ENCODE peak calls at places on chromosomes 1 and 21, in five cellular contexts. Z, Y, T, L and H are unnamed samples.

GRCh38 chr1:23720256-23720995 is 22.8 kb upstream of the ELOA start:
- DNase-seq in Z (peak; percentile 43), Y (no peak), T (no peak), L (no peak), H (no peak)

GRCh38 chr1:230495891-230496385 is 69.8 kb upstream of the PGBD5 start:
- DNase-seq in Z (no peak), Y (no peak), T (no peak), L (peak; percentile 21), H (no peak)

GRCh38 chr1:99986656-99987225 is 16.9 kb downstream of the SLC35A3 start:
- DNase-seq in Z (no peak), Y (no peak), T (no peak), L (peak; percentile 12), H (no peak)

GRCh38 chr21:31198575-31198974 is 145.5 kb downstream of the TIAM1 start:
- DNase-seq in Z (peak; percentile 74), Y (peak; percentile 55), T (peak; percentile 48), L (peak; percentile 85), H (peak; percentile 71)

GRCh38 chr1:109617291-109617801 is 2.1 kb downstream of the GNAT2 start:
- DNase-seq in Z (peak; percentile 95), Y (peak; percentile 6), T (peak; percentile 44), L (peak; percentile 48), H (peak; percentile 52)

GRCh38 chr1:96634863-96635262 is 86.7 kb upstream of the PTBP2 start:
- DNase-seq in Z (no peak), Y (no peak), T (no peak), L (peak; percentile 34), H (no peak)

GRCh38 chr1:43853161-43853921 is 80.3 kb upstream of the ARTN start:
- DNase-seq in Z (peak; percentile 89), Y (peak; percentile 76), T (no peak), L (peak; percentile 36), H (no peak)

GRCh38 chr1:5720045-5720444 is 272.2 kb downstream of the NPHP4 start:
- DNase-seq in Z (no peak), Y (no peak), T (no peak), L (no peak), H (no peak)

GRCh38 chr1:42170779-42171621 is 6.5 kb upstream of the GUCA2A start:
- DNase-seq in Z (no peak), Y (no peak), T (no peak), L (no peak), H (no peak)

GRCh38 chr1:235250430-235250829 is 77.5 kb downstream of the ARID4B start:
- DNase-seq in Z (no peak), Y (no peak), T (no peak), L (no peak), H (no peak)

GRCh38 chr1:235244969-235245592 is 82.9 kb downstream of the ARID4B start:
- DNase-seq in Z (no peak), Y (no peak), T (no peak), L (no peak), H (no peak)

GRCh38 chr1:235246022-235246948 is 81.7 kb downstream of the ARID4B start:
- DNase-seq in Z (peak; percentile 42), Y (no peak), T (no peak), L (peak; percentile 51), H (no peak)
- TF ChIP-seq EZH2phosphoT487 in Z (no peak), Y (no peak), T (no peak), L (no peak), H (no peak)

DNA sequence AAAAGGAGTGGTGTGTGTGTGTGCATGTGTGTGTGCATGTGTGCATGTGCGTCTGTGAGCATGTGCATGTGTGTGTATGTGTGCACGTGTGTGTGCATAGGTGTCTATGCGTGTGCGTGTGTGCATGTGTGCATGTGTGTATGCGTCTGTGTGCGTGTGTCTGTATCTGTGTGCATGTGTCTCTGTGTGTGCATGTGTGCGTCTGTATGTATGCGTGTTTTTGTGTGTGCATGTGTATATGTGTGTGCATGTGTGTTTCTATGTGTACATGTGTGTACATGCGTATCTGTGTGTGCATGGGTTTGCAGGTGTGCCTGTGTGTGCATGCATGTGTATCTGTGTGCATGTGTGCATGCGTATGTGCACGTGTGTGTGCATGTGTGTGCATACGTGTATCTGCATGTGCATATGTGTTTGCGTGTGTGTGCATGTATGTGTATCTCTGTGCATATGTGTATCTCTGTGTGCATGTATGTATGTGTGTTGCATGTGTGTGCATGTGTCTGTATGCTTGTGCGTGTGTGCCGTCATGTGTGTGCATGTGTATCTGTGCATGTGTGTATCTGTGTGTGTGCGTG is 77.9 kb downstream of the TCP10L start:
- DNase-seq in Z (no peak), Y (no peak), T (no peak), L (no peak), H (no peak)
- TF ChIP-seq EZH2phosphoT487 in Z (no peak), Y (no peak), T (no peak), L (no peak), H (no peak)

GRCh38 chr1:207194197-207194596 is 90.2 kb downstream of the C4BPA start:
- DNase-seq in Z (no peak), Y (no peak), T (no peak), L (no peak), H (no peak)
- TF ChIP-seq EZH2phosphoT487 in Z (no peak), Y (no peak), T (no peak), L (no peak), H (no peak)

DNA sequence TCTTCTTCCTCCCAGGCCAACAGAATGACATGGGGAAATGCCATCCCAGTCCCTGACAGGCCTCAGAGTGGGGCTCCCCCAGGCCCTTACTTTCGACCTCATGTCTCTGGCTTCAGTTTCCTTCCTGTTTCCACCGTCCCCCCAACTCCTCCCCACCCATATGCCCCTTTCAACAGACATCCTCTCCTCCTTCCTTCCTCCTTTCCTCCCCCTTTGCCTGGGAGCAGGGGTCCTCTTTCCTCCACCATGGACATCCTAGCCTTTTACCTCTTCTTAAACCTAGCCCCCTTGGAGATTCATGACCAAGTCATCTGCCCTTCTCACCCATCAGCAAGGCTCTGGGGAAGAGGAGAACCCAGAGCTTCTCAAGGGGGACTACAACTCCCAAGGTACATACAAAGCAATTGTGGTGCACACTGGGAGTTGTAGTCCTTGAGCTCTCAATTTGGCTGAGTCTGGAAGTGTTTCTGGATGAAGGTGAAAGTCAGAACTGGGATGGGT is 4.0 kb downstream of the ZBTB7B start:
- DNase-seq in Z (peak; percentile 62), Y (no peak), T (no peak), L (no peak), H (peak; percentile 65)
- TF ChIP-seq EZH2phosphoT487 in Z (no peak), Y (no peak), T (no peak), L (no peak), H (no peak)

DNA sequence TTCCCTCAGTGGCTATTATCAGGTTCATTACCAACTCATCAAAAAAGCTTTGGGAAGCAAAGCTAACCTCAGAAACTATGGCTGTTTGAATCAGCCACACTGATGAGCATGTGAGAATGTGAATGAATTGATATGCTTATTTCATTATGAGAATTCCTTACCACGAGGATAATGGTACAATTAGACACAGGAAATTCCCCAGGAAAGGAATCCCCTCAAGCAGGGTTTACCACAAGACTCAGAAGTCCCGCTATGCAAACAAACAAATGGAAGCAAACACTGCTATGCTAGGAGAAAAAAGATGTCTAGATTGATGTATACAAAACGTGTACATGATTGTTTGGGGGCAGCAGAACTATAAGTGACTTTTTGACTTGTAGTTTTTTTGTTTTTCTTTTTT is 205.0 kb downstream of the HMCN1 start:
- DNase-seq in Z (no peak), Y (no peak), T (no peak), L (no peak), H (peak; percentile 56)
- TF ChIP-seq EZH2phosphoT487 in Z (no peak), Y (no peak), T (no peak), L (no peak), H (no peak)

DNA sequence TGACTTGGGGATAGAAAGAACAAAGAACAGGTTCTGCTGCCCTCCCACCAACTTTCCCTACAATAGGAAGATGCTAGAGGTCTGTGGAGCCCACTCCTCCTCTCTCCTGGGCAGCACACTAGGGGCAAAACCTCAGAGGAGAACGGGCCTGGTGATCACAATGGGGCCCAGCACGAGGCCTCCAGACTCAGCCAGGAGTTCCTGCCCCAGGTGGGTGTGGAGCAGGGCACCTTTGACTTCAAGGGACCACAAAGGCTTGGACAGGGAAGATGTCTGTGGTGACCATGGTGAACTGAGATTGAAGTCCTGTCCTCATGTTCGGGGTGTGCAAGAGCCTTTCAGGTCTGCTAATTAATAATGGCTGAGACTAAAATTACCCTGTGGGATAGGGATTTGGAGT is 88.8 kb downstream of the LAMC2 start:
- DNase-seq in Z (no peak), Y (no peak), T (no peak), L (no peak), H (no peak)
- TF ChIP-seq EZH2phosphoT487 in Z (no peak), Y (no peak), T (no peak), L (no peak), H (no peak)

GRCh38 chr1:25611843-25612242 is 4.7 kb upstream of the MAN1C1 start:
- DNase-seq in Z (no peak), Y (peak; percentile 3), T (no peak), L (no peak), H (no peak)

GRCh38 chr1:25608488-25609178 is 8.0 kb upstream of the MAN1C1 start:
- DNase-seq in Z (peak; percentile 84), Y (peak; percentile 85), T (peak; percentile 73), L (peak; percentile 75), H (peak; percentile 95)

GRCh38 chr1:25610822-25611630 is 5.6 kb upstream of the MAN1C1 start:
- DNase-seq in Z (peak; percentile 45), Y (peak; percentile 54), T (peak; percentile 21), L (peak; percentile 41), H (no peak)

GRCh38 chr1:25609921-25610320 is 6.7 kb upstream of the MAN1C1 start:
- DNase-seq in Z (peak; percentile 27), Y (peak; percentile 4), T (no peak), L (no peak), H (peak; percentile 66)

DNA sequence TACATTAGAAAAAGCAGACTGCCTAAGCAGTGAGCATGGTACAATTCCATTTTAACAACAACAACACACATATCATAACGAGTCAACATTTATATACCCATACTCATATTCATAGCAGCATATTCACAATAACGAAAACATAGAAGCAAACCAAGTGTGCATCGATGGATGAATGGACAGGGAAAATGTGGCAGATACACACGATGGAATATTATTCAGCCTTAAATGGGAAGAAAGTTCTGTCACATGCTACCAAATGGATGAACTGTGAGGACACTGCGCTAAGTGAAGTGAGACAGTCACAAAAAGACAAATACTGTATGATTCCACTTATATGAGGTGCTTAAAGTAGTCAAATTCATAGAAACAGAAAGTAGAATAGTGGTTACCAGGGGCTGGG is 9.5 kb upstream of the MAN1C1 start:
- DNase-seq in Z (no peak), Y (no peak), T (no peak), L (no peak), H (no peak)
- TF ChIP-seq EZH2phosphoT487 in Z (no peak), Y (no peak), T (no peak), L (no peak), H (no peak)

DNA sequence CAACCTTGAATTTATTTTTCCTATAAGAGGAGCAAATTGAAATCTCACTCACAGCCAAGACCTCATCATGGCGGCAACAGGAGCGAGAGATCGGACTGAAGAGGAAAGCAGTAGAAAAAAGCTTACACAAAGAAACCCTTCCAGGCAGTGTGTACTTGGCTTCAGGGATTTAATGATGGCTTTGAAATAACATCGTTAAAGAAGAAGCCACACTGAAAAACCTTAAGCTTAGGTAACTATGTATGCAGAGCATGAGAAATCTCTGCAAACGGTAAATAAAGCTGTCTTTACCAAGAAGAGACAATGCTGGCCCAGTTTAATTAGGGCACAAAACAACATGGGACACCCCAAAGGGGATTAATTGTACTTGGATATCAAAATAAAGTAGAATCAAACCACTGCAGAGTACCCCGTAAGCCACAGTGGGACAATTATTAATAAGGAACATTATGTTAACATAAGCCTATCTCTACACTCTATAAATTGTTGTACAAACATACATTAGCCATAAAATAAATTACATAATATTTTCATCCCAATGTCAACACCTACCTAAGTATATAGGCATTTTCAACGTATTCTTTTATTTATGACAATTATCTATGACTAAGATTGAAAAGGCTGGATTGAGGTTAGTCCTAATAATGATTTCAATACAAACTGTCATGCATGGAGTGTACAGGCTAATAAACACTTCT is 360.2 kb upstream of the CHRM3 start:
- DNase-seq in Z (no peak), Y (no peak), T (no peak), L (no peak), H (no peak)
- TF ChIP-seq EZH2phosphoT487 in Z (no peak), Y (no peak), T (no peak), L (no peak), H (no peak)